ENCODE peak calls at places on chromosomes 2 and 18, in seven cellular contexts. L is fibroblast of lung; V is GM23338; Q is CD8-positive, alpha-beta T cell; O is heart right ventricle; K is spleen; D is dorsolateral prefrontal cortex. S is an unnamed sample.

GRCh38 chr18:67199993-67200617 is 316.4 kb downstream of the DSEL start:
- DNase-seq in L (peak; percentile 50), V (peak; percentile 69), Q (no peak), O (no peak), K (no peak), D (no peak), S (no peak)

GRCh38 chr2:159773426-159773825 is 24.6 kb downstream of the CD302 start:
- DNase-seq in L (no peak), V (no peak), Q (no peak), O (no peak), K (no peak), D (no peak), S (no peak)

GRCh38 chr2:28356095-28356911 is 36.4 kb upstream of the FOSL2 start:
- DNase-seq in L (peak; percentile 81), V (no peak), Q (no peak), O (peak; percentile 95), K (peak; percentile 91), D (peak; percentile 75), S (peak; percentile 28)

GRCh38 chr2:32355976-32356734 is 668 bp upstream of the BIRC6 start:
- DNase-seq in L (no peak), V (no peak), Q (no peak), O (no peak), K (no peak), D (no peak), S (no peak)

GRCh38 chr2:2558476-2558875 is 227.4 kb upstream of the MYT1L start:
- DNase-seq in L (no peak), V (no peak), Q (no peak), O (no peak), K (no peak), D (no peak), S (no peak)

GRCh38 chr18:46596119-46596518 is 60.9 kb downstream of the LOXHD1 start:
- DNase-seq in L (no peak), V (no peak), Q (no peak), O (no peak), K (no peak), D (no peak), S (no peak)

GRCh38 chr2:26514045-26514444 is 36.1 kb upstream of the OTOF start:
- DNase-seq in L (no peak), V (no peak), Q (no peak), O (no peak), K (peak; percentile 68), D (no peak), S (no peak)

GRCh38 chr2:68024450-68024849 is 38.4 kb downstream of the C1D start:
- DNase-seq in L (no peak), V (no peak), Q (no peak), O (no peak), K (no peak), D (no peak), S (no peak)

GRCh38 chr2:9753276-9753600 is 90.0 kb upstream of the TAF1B start:
- DNase-seq in L (peak; percentile 98), V (no peak), Q (no peak), O (no peak), K (no peak), D (no peak), S (peak; percentile 29)

GRCh38 chr2:113079123-113079522 is 11.4 kb downstream of the IL1F10 start:
- DNase-seq in L (peak; percentile 42), V (peak; percentile 20), Q (no peak), O (no peak), K (no peak), D (no peak), S (no peak)

GRCh38 chr2:122034797-122035196 is 279.3 kb downstream of the TSN start:
- DNase-seq in L (no peak), V (peak; percentile 41), Q (no peak), O (no peak), K (no peak), D (no peak), S (no peak)

GRCh38 chr2:150885236-150885635 is 376.4 kb downstream of the RBM43 start:
- DNase-seq in L (peak; percentile 44), V (no peak), Q (no peak), O (no peak), K (no peak), D (no peak), S (no peak)

GRCh38 chr2:210199854-210200253 is 25.4 kb downstream of the ACADL start:
- DNase-seq in L (no peak), V (no peak), Q (no peak), O (no peak), K (no peak), D (no peak), S (no peak)

GRCh38 chr18:10838594-10838993 is 310.8 kb downstream of the PIEZO2 start:
- DNase-seq in L (no peak), V (no peak), Q (no peak), O (no peak), K (no peak), D (no peak), S (no peak)

GRCh38 chr2:135742307-135742838 is 718 bp downstream of the UBXN4 start:
- DNase-seq in L (peak; percentile 75), V (peak; percentile 63), Q (no peak), O (peak; percentile 33), K (no peak), D (no peak), S (no peak)

GRCh38 chr2:135743860-135744259 is 2.2 kb downstream of the UBXN4 start:
- DNase-seq in L (no peak), V (no peak), Q (no peak), O (no peak), K (no peak), D (no peak), S (no peak)

GRCh38 chr2:135741043-135741394 is 636 bp upstream of the UBXN4 start:
- DNase-seq in L (no peak), V (no peak), Q (no peak), O (no peak), K (no peak), D (no peak), S (no peak)

GRCh38 chr2:135744761-135745314 is 3.2 kb downstream of the UBXN4 start:
- DNase-seq in L (peak; percentile 11), V (peak; percentile 52), Q (no peak), O (no peak), K (peak; percentile 29), D (no peak), S (no peak)

DNA sequence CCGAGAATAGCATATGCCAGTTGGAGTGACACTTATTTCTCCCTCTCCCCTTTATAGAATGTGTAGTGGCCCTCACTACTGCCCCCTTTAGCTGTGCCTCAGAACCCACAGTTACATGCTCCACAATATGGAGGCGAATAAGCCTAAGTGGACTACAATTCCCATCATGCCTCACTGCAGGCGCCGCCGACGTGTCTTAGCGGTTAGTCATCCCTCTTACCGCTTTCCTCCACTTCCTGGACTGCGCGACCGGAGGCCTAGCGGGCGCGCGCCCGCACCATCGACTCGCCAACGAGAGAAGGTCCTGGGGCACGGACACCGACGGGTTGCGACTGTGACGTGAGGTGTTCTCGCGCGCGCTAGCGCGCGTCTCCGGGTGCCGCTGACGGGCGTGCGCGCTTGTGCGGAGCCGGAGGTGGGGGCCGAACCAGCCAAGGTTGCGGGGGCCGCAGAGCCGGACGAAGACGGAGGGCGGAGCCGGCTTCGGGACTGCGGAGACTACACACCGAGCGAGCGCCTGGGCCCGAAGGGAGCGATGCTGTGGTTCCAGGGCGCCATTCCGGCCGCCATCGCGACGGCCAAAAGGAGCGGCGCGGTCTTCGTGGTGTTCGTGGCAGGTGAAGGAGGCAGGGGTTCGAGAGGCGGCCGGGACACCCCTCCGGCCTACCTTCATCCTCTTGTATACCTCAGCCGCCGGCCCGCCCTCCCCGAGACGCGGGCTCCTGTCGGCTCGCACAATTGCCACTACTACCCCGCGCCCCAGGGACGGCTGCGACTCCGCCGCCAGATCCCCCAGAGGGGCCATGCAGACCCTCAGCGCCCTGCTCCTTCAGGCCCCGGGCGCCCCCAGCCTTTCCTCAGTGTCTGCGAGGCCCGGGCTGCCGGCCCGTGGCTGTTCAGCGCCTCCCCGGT is at the start of gene UBXN4:
- DNase-seq in L (peak; percentile 99), V (peak; percentile 98), Q (peak; percentile 96), O (peak; percentile 97), K (peak; percentile 100), D (peak; percentile 94), S (peak; percentile 93)
- TF ChIP-seq CTCF in L (peak; percentile 54), V (peak; percentile 83), Q (no peak), O (peak; percentile 38), K (peak; percentile 46), D (no peak), S (peak; percentile 17)

GRCh38 chr2:55733335-55733734 is 39.7 kb upstream of the PNPT1 start:
- DNase-seq in L (peak; percentile 19), V (no peak), Q (no peak), O (no peak), K (no peak), D (no peak), S (no peak)

GRCh38 chr2:55734726-55735125 is 41.1 kb upstream of the PNPT1 start:
- DNase-seq in L (no peak), V (no peak), Q (no peak), O (no peak), K (no peak), D (no peak), S (no peak)

DNA sequence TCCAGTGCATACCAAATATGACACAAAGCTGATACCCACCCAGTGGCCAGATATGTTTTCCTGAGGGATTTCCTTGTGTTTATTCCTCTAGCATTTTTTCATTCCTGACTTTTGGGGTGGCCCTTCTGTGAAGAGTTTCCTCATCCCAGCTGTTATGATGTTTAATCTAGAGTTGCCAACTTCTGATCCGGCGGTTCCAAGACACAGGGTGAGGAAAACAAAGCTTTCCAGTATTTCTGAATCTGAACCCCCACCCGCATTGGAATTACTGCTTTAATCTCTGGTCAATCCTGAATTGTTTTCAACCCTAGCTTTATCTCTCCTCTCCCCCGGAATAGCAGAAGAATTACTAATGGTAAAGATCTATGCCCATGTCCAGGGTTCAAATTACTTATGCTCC is 39.2 kb upstream of the PNPT1 start:
- DNase-seq in L (peak; percentile 68), V (no peak), Q (no peak), O (no peak), K (no peak), D (no peak), S (no peak)
- H3K27ac ChIP-seq in L (no peak overlapping the region), V (no peak overlapping the region), Q (no peak overlapping the region), O (no peak overlapping the region), K (no peak overlapping the region), D (no peak overlapping the region), S (no peak overlapping the region)

GRCh38 chr18:27649621-27650020 is 464.5 kb upstream of the CHST9 start:
- DNase-seq in L (no peak), V (peak; percentile 46), Q (no peak), O (no peak), K (no peak), D (no peak), S (no peak)
- TF ChIP-seq CTCF in L (no peak), V (no peak), Q (no peak), O (no peak), K (no peak), D (no peak), S (no peak)

GRCh38 chr18:23229472-23229871 is 94.2 kb downstream of the CABLES1 start:
- DNase-seq in L (peak; percentile 17), V (no peak), Q (no peak), O (no peak), K (no peak), D (no peak), S (no peak)

GRCh38 chr18:23228102-23229051 is 93.1 kb downstream of the CABLES1 start:
- DNase-seq in L (peak; percentile 77), V (no peak), Q (no peak), O (no peak), K (no peak), D (no peak), S (no peak)

GRCh38 chr18:23230688-23231087 is 95.4 kb downstream of the CABLES1 start:
- DNase-seq in L (no peak), V (no peak), Q (no peak), O (no peak), K (no peak), D (no peak), S (no peak)

GRCh38 chr18:23232331-23232730 is 97.0 kb downstream of the CABLES1 start:
- DNase-seq in L (no peak), V (no peak), Q (no peak), O (no peak), K (no peak), D (no peak), S (no peak)

GRCh38 chr18:23231340-23232021 is 96.2 kb downstream of the CABLES1 start:
- DNase-seq in L (peak; percentile 92), V (no peak), Q (peak; percentile 66), O (peak; percentile 43), K (no peak), D (no peak), S (peak; percentile 48)
- H3K27ac ChIP-seq in L (peak overlapping the region; percentile 38), V (no peak overlapping the region), Q (peak overlapping the region; percentile 5), O (peak overlapping the region; percentile 67), K (peak overlapping the region; percentile 77), D (peak overlapping the region; percentile 71), S (no peak overlapping the region)

S was measured in CD4-positive, alpha-beta T cell.